ENCODE peak calls at places on chromosomes 3 and 15, in six cellular contexts. One of them, this sample, is unnamed.

GRCh38 chr15:93164409-93164808 is 75.4 kb upstream of the RGMA start:
- DNase-seq in MM.1S: no peak
- DNase-seq in heart right ventricle: no peak
- DNase-seq in SJSA1: no peak
- DNase-seq in ovary: no peak
- DNase-seq in OCI-LY7: no peak
- DNase-seq in this sample: no peak

GRCh38 chr3:72346526-72346926 is 501.7 kb downstream of the SHQ1 start:
- DNase-seq in heart right ventricle: no peak
- DNase-seq in SJSA1: peak; percentile 72
- DNase-seq in MM.1S: no peak
- DNase-seq in ovary: no peak
- DNase-seq in OCI-LY7: no peak
- DNase-seq in this sample: no peak

GRCh38 chr15:99511529-99511864 is 54.3 kb upstream of the MEF2A start:
- DNase-seq in SJSA1: no peak
- DNase-seq in OCI-LY7: peak; percentile 55
- DNase-seq in ovary: no peak
- DNase-seq in heart right ventricle: no peak
- DNase-seq in MM.1S: no peak
- DNase-seq in this sample: no peak

GRCh38 chr3:56379723-56380287 is 88.5 kb downstream of the ERC2 start:
- DNase-seq in SJSA1: no peak
- DNase-seq in MM.1S: no peak
- DNase-seq in OCI-LY7: no peak
- DNase-seq in heart right ventricle: no peak
- DNase-seq in ovary: no peak
- DNase-seq in this sample: no peak

GRCh38 chr15:67571643-67572415 is 29.3 kb downstream of the MAP2K5 start:
- DNase-seq in OCI-LY7: no peak
- DNase-seq in heart right ventricle: no peak
- DNase-seq in MM.1S: no peak
- DNase-seq in SJSA1: no peak
- DNase-seq in ovary: no peak
- DNase-seq in this sample: no peak

GRCh38 chr3:55059027-55059629 is 131.3 kb upstream of the LRTM1 start:
- DNase-seq in OCI-LY7: no peak
- DNase-seq in ovary: no peak
- DNase-seq in SJSA1: peak; percentile 47
- DNase-seq in heart right ventricle: no peak
- DNase-seq in MM.1S: no peak
- DNase-seq in this sample: no peak

GRCh38 chr15:40054746-40055575 is 16.0 kb upstream of the SRP14 start:
- DNase-seq in heart right ventricle: no peak
- DNase-seq in SJSA1: no peak
- DNase-seq in MM.1S: peak; percentile 92
- DNase-seq in OCI-LY7: peak; percentile 86
- DNase-seq in ovary: no peak
- DNase-seq in this sample: peak; percentile 48

GRCh38 chr3:196378442-196378841 is 40.3 kb upstream of the TM4SF19 start:
- DNase-seq in heart right ventricle: no peak
- DNase-seq in SJSA1: no peak
- DNase-seq in MM.1S: no peak
- DNase-seq in ovary: no peak
- DNase-seq in OCI-LY7: no peak
- DNase-seq in this sample: no peak

GRCh38 chr3:191235331-191236314 is 36.6 kb downstream of the OSTN start:
- DNase-seq in ovary: no peak
- DNase-seq in SJSA1: no peak
- DNase-seq in MM.1S: peak; percentile 90
- DNase-seq in heart right ventricle: no peak
- DNase-seq in OCI-LY7: no peak
- DNase-seq in this sample: no peak

GRCh38 chr3:57060089-57060829 is at the start of gene SPATA12:
- DNase-seq in SJSA1: peak; percentile 72
- DNase-seq in heart right ventricle: peak; percentile 31
- DNase-seq in ovary: peak; percentile 58
- DNase-seq in MM.1S: no peak
- DNase-seq in OCI-LY7: no peak
- DNase-seq in this sample: peak; percentile 83

GRCh38 chr3:129623447-129624118 is 17.1 kb upstream of the PLXND1 start:
- DNase-seq in OCI-LY7: no peak
- DNase-seq in ovary: peak; percentile 56
- DNase-seq in heart right ventricle: peak; percentile 81
- DNase-seq in MM.1S: no peak
- DNase-seq in SJSA1: no peak
- DNase-seq in this sample: peak; percentile 89

GRCh38 chr15:43998607-43999006 is 171.8 kb downstream of the WDR76 start:
- DNase-seq in ovary: no peak
- DNase-seq in SJSA1: no peak
- DNase-seq in OCI-LY7: no peak
- DNase-seq in heart right ventricle: peak; percentile 21
- DNase-seq in MM.1S: no peak
- DNase-seq in this sample: no peak

GRCh38 chr15:32677238-32677750 is 35.8 kb downstream of the SCG5 start:
- DNase-seq in SJSA1: no peak
- DNase-seq in OCI-LY7: no peak
- DNase-seq in heart right ventricle: no peak
- DNase-seq in MM.1S: no peak
- DNase-seq in ovary: no peak
- DNase-seq in this sample: no peak

DNA sequence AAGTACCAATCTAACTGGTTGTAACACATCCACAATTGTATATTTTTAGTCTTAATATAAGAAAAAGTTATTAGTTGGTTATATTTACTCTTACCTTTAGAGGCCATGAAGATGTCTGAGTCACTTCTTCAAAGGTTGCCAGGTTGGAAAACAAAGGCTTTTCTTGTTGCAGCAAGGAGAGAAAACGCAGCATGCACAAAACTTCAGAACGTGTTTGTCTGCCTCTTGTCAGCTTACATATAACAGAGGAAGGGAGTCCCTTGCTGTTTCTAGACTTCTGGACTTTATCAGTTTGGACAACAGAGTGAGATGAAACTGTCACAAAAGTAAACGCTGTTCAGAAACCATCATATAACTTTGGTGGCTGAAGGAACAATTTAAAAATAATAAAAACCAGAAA is at the start of gene PLSCR5:
- DNase-seq in MM.1S: no peak
- DNase-seq in OCI-LY7: no peak
- DNase-seq in heart right ventricle: no peak
- DNase-seq in SJSA1: no peak
- DNase-seq in ovary: no peak
- DNase-seq in this sample: no peak
- H3K27ac ChIP-seq in MM.1S: no peak within 1 kb of the TSS
- H3K27ac ChIP-seq in OCI-LY7: no peak within 1 kb of the TSS
- H3K27ac ChIP-seq in heart right ventricle: no peak within 1 kb of the TSS
- H3K27ac ChIP-seq in SJSA1: no peak within 1 kb of the TSS
- H3K27ac ChIP-seq in ovary: no peak within 1 kb of the TSS
- H3K27ac ChIP-seq in this sample: no peak within 1 kb of the TSS

DNA sequence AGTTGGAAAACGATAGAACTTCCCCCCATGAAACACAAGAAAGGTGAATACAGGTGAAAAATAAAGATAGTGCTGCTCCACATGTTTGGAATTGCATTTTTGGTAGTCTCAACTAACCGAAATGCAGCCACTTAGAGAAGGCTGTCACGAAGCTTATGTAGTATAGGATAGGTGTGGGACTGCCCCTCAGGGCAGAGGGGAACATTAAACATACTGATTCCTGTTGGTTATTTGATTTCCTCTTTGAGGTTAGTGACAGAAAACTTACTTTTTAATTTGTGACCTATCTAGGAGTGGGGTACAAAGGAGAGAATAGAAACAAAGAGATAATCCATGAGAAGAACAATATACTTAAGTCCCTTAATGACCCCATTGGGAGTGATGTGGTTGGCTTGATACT is 85.8 kb upstream of the SATB1 start:
- DNase-seq in MM.1S: no peak
- DNase-seq in SJSA1: no peak
- DNase-seq in heart right ventricle: no peak
- DNase-seq in ovary: no peak
- DNase-seq in OCI-LY7: no peak
- DNase-seq in this sample: no peak
- H3K4me3 ChIP-seq in MM.1S: no peak overlapping the region
- H3K4me3 ChIP-seq in SJSA1: no peak overlapping the region
- H3K4me3 ChIP-seq in heart right ventricle: no peak overlapping the region
- H3K4me3 ChIP-seq in ovary: no peak overlapping the region
- H3K4me3 ChIP-seq in OCI-LY7: no peak overlapping the region
- H3K4me3 ChIP-seq in this sample: no peak overlapping the region

GRCh38 chr15:27273506-27273905 is 302.5 kb downstream of the GABRG3 start:
- DNase-seq in ovary: no peak
- DNase-seq in SJSA1: no peak
- DNase-seq in OCI-LY7: no peak
- DNase-seq in MM.1S: no peak
- DNase-seq in heart right ventricle: no peak
- DNase-seq in this sample: no peak
- H3K27ac ChIP-seq in ovary: no peak overlapping the region
- H3K27ac ChIP-seq in SJSA1: no peak overlapping the region
- H3K27ac ChIP-seq in OCI-LY7: no peak overlapping the region
- H3K27ac ChIP-seq in MM.1S: no peak overlapping the region
- H3K27ac ChIP-seq in heart right ventricle: no peak overlapping the region
- H3K27ac ChIP-seq in this sample: no peak overlapping the region

GRCh38 chr3:19149388-19149787 is 1.1 kb downstream of the KCNH8 start:
- DNase-seq in MM.1S: peak; percentile 60
- DNase-seq in OCI-LY7: peak; percentile 44
- DNase-seq in ovary: no peak
- DNase-seq in SJSA1: no peak
- DNase-seq in heart right ventricle: no peak
- DNase-seq in this sample: no peak

GRCh38 chr3:19147905-19148767 is at the start of gene KCNH8:
- DNase-seq in OCI-LY7: peak; percentile 4
- DNase-seq in MM.1S: no peak
- DNase-seq in SJSA1: no peak
- DNase-seq in ovary: peak; percentile 7
- DNase-seq in heart right ventricle: peak; percentile 11
- DNase-seq in this sample: no peak

GRCh38 chr3:19151171-19151570 is 2.9 kb downstream of the KCNH8 start:
- DNase-seq in ovary: no peak
- DNase-seq in heart right ventricle: no peak
- DNase-seq in OCI-LY7: no peak
- DNase-seq in MM.1S: no peak
- DNase-seq in SJSA1: no peak
- DNase-seq in this sample: no peak

GRCh38 chr3:19146685-19147650 is 1.3 kb upstream of the KCNH8 start:
- DNase-seq in OCI-LY7: peak; percentile 91
- DNase-seq in ovary: peak; percentile 72
- DNase-seq in heart right ventricle: peak; percentile 58
- DNase-seq in MM.1S: peak; percentile 83
- DNase-seq in SJSA1: peak; percentile 9
- DNase-seq in this sample: peak; percentile 62

GRCh38 chr3:19148768-19149091 is 420 bp downstream of the KCNH8 start:
- DNase-seq in SJSA1: no peak
- DNase-seq in OCI-LY7: no peak
- DNase-seq in MM.1S: no peak
- DNase-seq in heart right ventricle: no peak
- DNase-seq in ovary: no peak
- DNase-seq in this sample: no peak
- H3K4me3 ChIP-seq in SJSA1: no peak overlapping the region
- H3K4me3 ChIP-seq in OCI-LY7: no peak overlapping the region
- H3K4me3 ChIP-seq in MM.1S: no peak overlapping the region
- H3K4me3 ChIP-seq in heart right ventricle: peak overlapping the region; percentile 87
- H3K4me3 ChIP-seq in ovary: peak overlapping the region; percentile 67
- H3K4me3 ChIP-seq in this sample: no peak overlapping the region

This sample was measured in aorta.